ENCODE peak calls at places on chromosomes 5 and 9, in eight cellular contexts. W is breast epithelium; V is prostate gland; Z is sigmoid colon; Q is PC-9; I is ovary; D is CD8-positive, alpha-beta T cell; U is neural progenitor cell. Y is an unnamed sample.

GRCh38 chr5:177472460-177473441 is 683 bp downstream of the DBN1 start:
- DNase-seq in U (peak; percentile 84), Z (peak; percentile 73), I (no peak), W (no peak), V (no peak), D (peak; percentile 70), Q (no peak), Y (no peak)

GRCh38 chr5:39992617-39993203 is 567.9 kb upstream of the DAB2 start:
- DNase-seq in U (no peak), D (no peak), I (no peak), V (no peak), W (no peak), Z (no peak), Q (no peak), Y (no peak)

GRCh38 chr5:111070272-111071134 is 1.0 kb upstream of the TSLP start:
- DNase-seq in W (no peak), Q (no peak), D (peak; percentile 10), V (no peak), U (peak; percentile 90), I (no peak), Z (peak; percentile 63), Y (peak; percentile 16)

GRCh38 chr9:95048225-95049087 is 269.1 kb downstream of the FANCC start:
- DNase-seq in Q (peak; percentile 76), V (peak; percentile 79), D (peak; percentile 43), I (peak; percentile 43), U (peak; percentile 81), Z (no peak), W (peak; percentile 61), Y (peak; percentile 49)

GRCh38 chr9:976805-977360 is 428 bp downstream of the DMRT3 start:
- DNase-seq in V (no peak), Z (no peak), U (peak; percentile 78), D (no peak), W (no peak), Q (no peak), I (no peak), Y (no peak)

GRCh38 chr5:178063277-178063676 is 50.1 kb upstream of the N4BP3 start:
- DNase-seq in I (no peak), V (no peak), U (no peak), D (no peak), W (no peak), Z (no peak), Q (no peak), Y (no peak)

GRCh38 chr5:15501057-15501791 is 1.2 kb downstream of the FBXL7 start:
- DNase-seq in D (no peak), Q (no peak), I (peak; percentile 51), W (no peak), U (peak; percentile 86), V (peak; percentile 44), Z (peak; percentile 77), Y (peak; percentile 39)

GRCh38 chr5:84727708-84728107 is 343.0 kb upstream of the EDIL3 start:
- DNase-seq in I (no peak), V (no peak), U (no peak), W (no peak), Z (no peak), D (no peak), Q (no peak), Y (no peak)

GRCh38 chr9:131815971-131816873 is 76.3 kb upstream of the RAPGEF1 start:
- DNase-seq in Q (no peak), U (no peak), Z (no peak), I (no peak), V (no peak), D (no peak), W (no peak), Y (no peak)

GRCh38 chr9:111661802-111662491 is 542 bp downstream of the GNG10 start:
- DNase-seq in V (peak; percentile 8), D (peak; percentile 23), W (no peak), Z (peak; percentile 65), I (peak; percentile 14), Q (peak; percentile 66), U (peak; percentile 90), Y (peak; percentile 13)

GRCh38 chr9:86983260-86984255 is 36.3 kb upstream of the GAS1 start:
- DNase-seq in W (no peak), I (peak; percentile 33), Q (peak; percentile 76), D (no peak), U (no peak), V (peak; percentile 79), Z (no peak), Y (no peak)

GRCh38 chr5:62600560-62601252 is 22.1 kb downstream of the LRRC70 start:
- DNase-seq in Q (peak; percentile 66), V (no peak), I (no peak), U (no peak), Z (no peak), D (no peak), W (no peak), Y (no peak)

GRCh38 chr5:68215888-68216736 is 556 bp downstream of the PIK3R1 start:
- DNase-seq in U (peak; percentile 70), Z (peak; percentile 76), Q (no peak), I (peak; percentile 46), V (peak; percentile 32), D (peak; percentile 58), W (no peak), Y (peak; percentile 46)

GRCh38 chr9:122383992-122384461 is 13.2 kb downstream of the PTGS1 start:
- DNase-seq in Z (peak; percentile 46), W (no peak), V (no peak), U (no peak), I (no peak), Q (no peak), D (no peak), Y (no peak)

GRCh38 chr9:135811796-135812195 is 95.5 kb downstream of the CAMSAP1 start:
- DNase-seq in I (no peak), V (no peak), U (no peak), D (no peak), Z (no peak), W (no peak), Q (no peak), Y (no peak)

GRCh38 chr9:18260527-18260926 is 213.4 kb upstream of the ADAMTSL1 start:
- DNase-seq in Z (peak; percentile 73), I (no peak), U (no peak), D (no peak), Q (no peak), V (no peak), W (peak; percentile 37), Y (no peak)

GRCh38 chr5:107933326-107933725 is 262.6 kb upstream of the EFNA5 start:
- DNase-seq in W (no peak), U (no peak), D (no peak), Z (no peak), V (no peak), Q (no peak), I (no peak), Y (no peak)

GRCh38 chr5:120415985-120416384 is 48.1 kb upstream of the PRR16 start:
- DNase-seq in W (no peak), Q (no peak), D (no peak), I (no peak), Z (no peak), U (no peak), V (no peak), Y (no peak)

GRCh38 chr5:6725448-6725847 is 12.2 kb downstream of the TENT4A start:
- DNase-seq in I (no peak), U (no peak), W (no peak), V (no peak), Z (no peak), D (no peak), Q (no peak), Y (no peak)

GRCh38 chr5:53288511-53288910 is 179.0 kb upstream of the MOCS2 start:
- DNase-seq in W (no peak), Z (no peak), V (no peak), Q (no peak), I (no peak), U (no peak), D (no peak), Y (no peak)
- TF ChIP-seq CTCF in W (no peak), Z (no peak), V (no peak), Q (no peak), I (no peak), U (no peak), D (no peak), Y (no peak)

DNA sequence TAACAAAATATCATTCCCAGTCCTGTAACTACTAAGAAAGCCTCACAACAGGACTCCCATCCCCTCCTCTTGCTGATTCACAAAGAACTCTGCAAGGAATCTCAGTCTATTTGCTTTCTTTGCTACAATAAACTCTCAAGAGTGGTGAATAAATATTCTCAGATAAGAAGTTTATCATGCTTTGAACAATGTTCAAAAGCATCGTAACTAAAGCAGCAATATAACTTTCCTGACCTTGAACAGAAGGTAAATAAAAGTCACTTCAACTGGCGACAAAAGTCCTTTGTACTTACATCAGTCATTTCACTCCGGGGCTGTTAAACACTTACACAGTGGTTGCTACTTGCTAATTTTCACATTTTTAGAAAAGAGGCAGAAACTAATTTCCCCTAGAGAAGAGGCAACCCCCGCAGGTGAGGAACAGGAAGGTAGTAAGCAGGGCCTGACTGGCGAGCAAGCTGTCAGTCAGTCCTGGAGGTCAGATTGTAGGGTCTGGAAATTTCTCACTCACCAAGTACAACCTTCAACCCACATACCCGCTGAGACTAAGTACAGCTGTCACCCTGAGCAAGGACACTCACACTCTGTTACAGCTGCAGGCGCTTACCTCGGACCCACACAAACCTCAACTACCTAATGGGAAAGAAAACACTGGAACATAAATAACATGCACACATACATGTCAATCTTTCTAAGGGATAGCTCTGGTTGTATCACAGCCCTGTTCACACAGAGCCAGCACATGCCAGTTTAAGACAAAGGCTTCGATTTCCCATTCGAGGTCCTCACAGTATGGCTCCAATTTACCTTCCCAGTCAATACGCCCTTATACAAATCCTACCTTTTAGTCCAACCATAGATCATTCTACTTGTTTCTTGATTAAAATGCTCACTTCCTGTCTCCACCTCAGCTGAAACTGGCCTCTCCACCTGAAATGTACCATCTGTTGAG is 104.6 kb upstream of the RETREG1 start:
- DNase-seq in U (no peak), V (no peak), I (no peak), Z (no peak), W (no peak), Q (no peak), D (no peak), Y (no peak)
- H3K27ac ChIP-seq in U (peak overlapping the region; percentile 22), V (no peak overlapping the region), I (no peak overlapping the region), Z (no peak overlapping the region), W (no peak overlapping the region), Q (no peak overlapping the region), D (no peak overlapping the region), Y (peak overlapping the region; percentile 17)

DNA sequence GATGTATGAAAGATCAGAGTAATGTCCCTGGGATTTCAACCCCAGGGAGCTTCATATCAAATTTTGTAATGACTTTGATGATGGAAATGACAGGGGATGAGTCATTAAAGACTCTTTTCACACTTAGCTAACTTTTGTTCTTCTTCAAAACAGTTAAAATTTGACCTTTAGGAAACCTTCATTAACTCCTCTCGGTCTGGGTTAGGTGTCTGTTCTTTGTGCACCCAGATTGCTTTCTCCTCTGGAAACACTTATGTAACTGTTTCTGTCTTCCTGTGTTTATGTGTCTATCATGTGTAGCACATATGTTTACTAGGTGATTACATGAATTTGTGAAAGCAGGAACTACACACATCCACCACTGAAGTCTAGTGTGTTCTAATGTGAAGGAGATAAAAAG is 1.6 kb downstream of the SRFBP1 start:
- DNase-seq in Q (no peak), W (no peak), I (no peak), D (no peak), U (no peak), V (no peak), Z (no peak), Y (no peak)
- H3K4me3 ChIP-seq in Q (peak overlapping the region; percentile 81), W (no peak overlapping the region), I (no peak overlapping the region), D (no peak overlapping the region), U (peak overlapping the region; percentile 81), V (no peak overlapping the region), Z (no peak overlapping the region), Y (no peak overlapping the region)

DNA sequence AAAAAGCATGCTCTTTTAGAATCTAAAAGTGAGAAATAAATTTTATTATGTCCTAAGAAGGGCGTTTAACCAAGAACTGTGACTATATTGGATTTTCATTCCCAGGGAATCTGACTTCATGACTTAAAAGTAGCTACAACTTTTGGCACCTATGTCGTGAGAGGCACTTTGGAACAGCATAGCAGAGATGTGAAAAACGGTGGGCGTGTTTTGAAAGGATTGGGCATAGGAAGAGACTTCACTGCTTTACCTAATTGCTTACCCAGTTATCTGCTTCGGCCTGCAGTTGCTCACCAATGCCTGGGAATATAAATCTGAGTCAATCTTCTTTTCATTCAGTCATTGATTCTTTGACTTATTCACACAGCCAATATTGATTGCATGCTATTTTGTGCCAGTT is 363.4 kb downstream of the DNAH5 start:
- DNase-seq in V (no peak), Q (no peak), U (no peak), W (no peak), Z (no peak), I (no peak), D (no peak), Y (peak; percentile 53)
- TF ChIP-seq CTCF in V (no peak), Q (no peak), U (no peak), W (no peak), Z (no peak), I (no peak), D (no peak), Y (no peak)

Y was measured in dorsolateral prefrontal cortex.